ENCODE peak calls at places on chromosomes 11 and 22, in ten cellular contexts. O is sigmoid colon; M is AG04450; D is GM13977; C is GM06990; Q is stomach; U is heart right ventricle; P is kidney; H is upper lobe of right lung; X is activated CD8-positive, alpha-beta T cell treated with anti-CD3 and anti-CD28 coated beads for 36 hours. Y is an unnamed sample.

GRCh38 chr22:41874090-41874489 is 40.8 kb downstream of the SHISA8 start:
- DNase-seq in O (no peak), M (no peak), D (no peak), C (no peak), Q (no peak), U (no peak), P (no peak), H (no peak), X (no peak), Y (no peak)

GRCh38 chr22:25840883-25841282 is 98.9 kb downstream of the MYO18B start:
- DNase-seq in O (no peak), M (no peak), D (no peak), C (no peak), Q (no peak), U (no peak), P (no peak), H (no peak), X (no peak), Y (no peak)

GRCh38 chr22:46652081-46652929 is 32.1 kb downstream of the GRAMD4 start:
- DNase-seq in O (no peak), M (no peak), D (no peak), C (no peak), Q (no peak), U (peak), P (no peak), H (no peak), X (peak), Y (no peak)

GRCh38 chr11:10303558-10304363 is 1.1 kb upstream of the ADM start:
- DNase-seq in O (no peak), M (no peak), D (no peak), C (no peak), Q (peak), U (no peak), P (peak), H (no peak), X (peak), Y (no peak)

GRCh38 chr22:27531782-27532530 is 269.6 kb downstream of the MN1 start:
- DNase-seq in O (no peak), M (peak), D (no peak), C (no peak), Q (no peak), U (no peak), P (no peak), H (no peak), X (no peak), Y (no peak)

GRCh38 chr11:21646351-21646750 is 546.5 kb upstream of the ANO5 start:
- DNase-seq in O (no peak), M (no peak), D (no peak), C (no peak), Q (no peak), U (no peak), P (no peak), H (no peak), X (no peak), Y (no peak)

GRCh38 chr22:24553597-24554315 is 1.2 kb downstream of the GUCD1 start:
- DNase-seq in O (peak), M (no peak), D (no peak), C (no peak), Q (peak), U (peak), P (no peak), H (no peak), X (no peak), Y (no peak)

GRCh38 chr11:125423247-125423849 is 72.7 kb downstream of the FEZ1 start:
- DNase-seq in O (no peak), M (no peak), D (peak), C (no peak), Q (no peak), U (no peak), P (peak), H (no peak), X (peak), Y (no peak)

GRCh38 chr11:34357646-34358257 is at the start of gene ABTB2:
- DNase-seq in O (peak), M (peak), D (peak), C (peak), Q (peak), U (peak), P (peak), H (peak), X (peak), Y (peak)

GRCh38 chr11:19903620-19904069 is 191.0 kb downstream of the NAV2 start:
- DNase-seq in O (peak), M (peak), D (peak), C (no peak), Q (peak), U (peak), P (no peak), H (no peak), X (peak), Y (no peak)

GRCh38 chr11:98194611-98195010 is 826.1 kb upstream of the CNTN5 start:
- DNase-seq in O (no peak), M (no peak), D (no peak), C (no peak), Q (no peak), U (no peak), P (no peak), H (no peak), X (no peak), Y (no peak)

GRCh38 chr22:19666663-19667593 is 47.4 kb upstream of the SEPTIN5 start:
- DNase-seq in O (no peak), M (peak), D (no peak), C (no peak), Q (no peak), U (no peak), P (no peak), H (no peak), X (no peak), Y (no peak)

GRCh38 chr11:79094601-79095000 is 346.2 kb downstream of the TENM4 start:
- DNase-seq in O (no peak), M (no peak), D (no peak), C (no peak), Q (no peak), U (no peak), P (no peak), H (no peak), X (no peak), Y (no peak)

GRCh38 chr22:19178065-19178658 is 374 bp downstream of the SLC25A1 start:
- DNase-seq in O (peak), M (no peak), D (peak), C (peak), Q (peak), U (no peak), P (peak), H (peak), X (peak), Y (peak)

GRCh38 chr11:134583397-134583990 is 171.5 kb upstream of the B3GAT1 start:
- DNase-seq in O (no peak), M (no peak), D (no peak), C (no peak), Q (no peak), U (peak), P (no peak), H (no peak), X (no peak), Y (no peak)

GRCh38 chr22:46003271-46004091 is 26.5 kb upstream of the WNT7B start:
- DNase-seq in O (peak), M (no peak), D (no peak), C (no peak), Q (no peak), U (no peak), P (peak), H (peak), X (peak), Y (no peak)

GRCh38 chr11:3049430-3050243 is 7.6 kb downstream of the CARS1 start:
- DNase-seq in O (peak), M (peak), D (peak), C (peak), Q (peak), U (peak), P (peak), H (peak), X (peak), Y (no peak)

GRCh38 chr11:73055002-73055401 is 87.1 kb downstream of the FCHSD2 start:
- DNase-seq in O (no peak), M (no peak), D (no peak), C (no peak), Q (no peak), U (no peak), P (no peak), H (no peak), X (no peak), Y (no peak)

GRCh38 chr22:43531651-43532050 is 119.8 kb downstream of the MPPED1 start:
- DNase-seq in O (no peak), M (no peak), D (no peak), C (no peak), Q (no peak), U (no peak), P (peak), H (no peak), X (no peak), Y (no peak)

GRCh38 chr11:93498099-93499040 is 44.8 kb downstream of the SMCO4 start:
- DNase-seq in O (no peak), M (no peak), D (no peak), C (no peak), Q (no peak), U (no peak), P (no peak), H (no peak), X (no peak), Y (no peak)

GRCh38 chr11:44708063-44708462 is 18.7 kb upstream of the TSPAN18 start:
- DNase-seq in O (no peak), M (no peak), D (no peak), C (no peak), Q (no peak), U (peak), P (peak), H (no peak), X (no peak), Y (no peak)

GRCh38 chr11:100561325-100561724 is 125.8 kb upstream of the ARHGAP42 start:
- DNase-seq in O (no peak), M (no peak), D (no peak), C (no peak), Q (no peak), U (no peak), P (no peak), H (no peak), X (no peak), Y (no peak)

GRCh38 chr11:20038364-20038893 is 121.8 kb downstream of the DBX1 start:
- DNase-seq in O (no peak), M (no peak), D (no peak), C (no peak), Q (no peak), U (no peak), P (no peak), H (no peak), X (no peak), Y (no peak)

GRCh38 chr11:6629892-6630631 is 10.8 kb upstream of the TPP1 start:
- DNase-seq in O (no peak), M (no peak), D (no peak), C (no peak), Q (peak), U (no peak), P (peak), H (no peak), X (no peak), Y (no peak)

GRCh38 chr11:113695207-113695606 is 10.9 kb downstream of the TMPRSS5 start:
- DNase-seq in O (no peak), M (no peak), D (no peak), C (no peak), Q (no peak), U (no peak), P (no peak), H (no peak), X (no peak), Y (no peak)

GRCh38 chr22:47247609-47248240 is 485.3 kb downstream of the TBC1D22A start:
- DNase-seq in O (no peak), M (no peak), D (no peak), C (no peak), Q (no peak), U (no peak), P (no peak), H (no peak), X (no peak), Y (no peak)

GRCh38 chr11:28529046-28529445 is 420.9 kb downstream of the METTL15 start:
- DNase-seq in O (no peak), M (peak), D (no peak), C (no peak), Q (no peak), U (no peak), P (no peak), H (no peak), X (no peak), Y (no peak)

GRCh38 chr11:62545437-62546243 is 966 bp downstream of the AHNAK start:
- DNase-seq in O (peak), M (peak), D (no peak), C (no peak), Q (peak), U (peak), P (peak), H (peak), X (peak), Y (no peak)

GRCh38 chr11:115499891-115500290 is 4.3 kb downstream of the CADM1 start:
- DNase-seq in O (no peak), M (no peak), D (no peak), C (no peak), Q (no peak), U (no peak), P (no peak), H (no peak), X (no peak), Y (no peak)

GRCh38 chr11:86490582-86490981 is 115.9 kb downstream of the CCDC81 start:
- DNase-seq in O (no peak), M (no peak), D (no peak), C (no peak), Q (no peak), U (no peak), P (no peak), H (no peak), X (no peak), Y (no peak)

GRCh38 chr11:129259950-129260349 is 67.8 kb upstream of the ARHGAP32 start:
- DNase-seq in O (no peak), M (no peak), D (no peak), C (no peak), Q (no peak), U (no peak), P (no peak), H (no peak), X (no peak), Y (no peak)

GRCh38 chr11:91489989-91490388 is 734.6 kb upstream of the FAT3 start:
- DNase-seq in O (no peak), M (no peak), D (no peak), C (no peak), Q (no peak), U (no peak), P (no peak), H (no peak), X (no peak), Y (no peak)

GRCh38 chr22:30078320-30079311 is 1.6 kb upstream of the HORMAD2 start:
- DNase-seq in O (no peak), M (no peak), D (peak), C (peak), Q (no peak), U (no peak), P (no peak), H (peak), X (peak), Y (no peak)

GRCh38 chr11:76243157-76243556 is 36.9 kb upstream of the WNT11 start:
- DNase-seq in O (no peak), M (no peak), D (no peak), C (no peak), Q (no peak), U (no peak), P (peak), H (no peak), X (no peak), Y (no peak)
- TF ChIP-seq CTCF in O (no peak), M (no peak), D (no peak), C (no peak), Q (no peak), U (no peak), P (no peak), H (no peak), X (no peak), Y (no peak)

GRCh38 chr11:66359662-66360087 is 11.9 kb downstream of the SLC29A2 start:
- DNase-seq in O (no peak), M (no peak), D (no peak), C (no peak), Q (no peak), U (no peak), P (no peak), H (peak), X (no peak), Y (no peak)

GRCh38 chr11:66363187-66363601 is 8.4 kb downstream of the SLC29A2 start:
- DNase-seq in O (no peak), M (no peak), D (no peak), C (no peak), Q (peak), U (peak), P (no peak), H (peak), X (no peak), Y (no peak)

GRCh38 chr11:66360406-66361073 is 11.0 kb downstream of the SLC29A2 start:
- DNase-seq in O (peak), M (no peak), D (no peak), C (no peak), Q (no peak), U (no peak), P (no peak), H (peak), X (no peak), Y (no peak)

GRCh38 chr11:66362481-66363147 is 8.9 kb downstream of the SLC29A2 start:
- DNase-seq in O (no peak), M (no peak), D (no peak), C (no peak), Q (no peak), U (no peak), P (no peak), H (no peak), X (no peak), Y (no peak)

DNA sequence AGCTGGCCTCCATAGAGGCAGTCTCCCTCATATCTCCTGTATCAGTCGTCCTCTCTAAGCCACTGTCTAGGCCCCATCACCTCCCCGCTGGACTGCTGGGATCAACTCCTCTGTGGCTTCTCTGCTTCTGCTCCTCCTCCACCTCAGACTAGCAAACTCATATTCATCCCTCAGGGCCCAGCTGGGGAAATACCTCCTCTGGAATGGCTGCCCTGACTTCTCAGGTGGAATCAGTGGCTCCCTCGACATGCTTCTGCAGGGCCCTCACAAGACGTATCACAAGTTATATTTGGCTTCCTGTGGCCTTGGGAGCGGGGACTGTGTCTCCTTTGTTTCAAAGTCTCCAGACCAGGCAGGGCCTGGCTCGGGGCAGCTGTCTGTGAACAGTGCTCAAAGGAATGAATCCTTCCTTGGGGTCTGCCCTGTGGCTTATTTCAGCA is 10.0 kb downstream of the SLC29A2 start:
- DNase-seq in O (peak), M (no peak), D (no peak), C (no peak), Q (no peak), U (no peak), P (no peak), H (no peak), X (no peak), Y (no peak)
- TF ChIP-seq CTCF in O (no peak), M (no peak), D (no peak), C (no peak), Q (no peak), U (no peak), P (no peak), H (no peak), X (no peak), Y (no peak)

GRCh38 chr11:119144825-119145476 is 3.9 kb upstream of the ABCG4 start:
- DNase-seq in O (no peak), M (peak), D (peak), C (no peak), Q (peak), U (peak), P (peak), H (peak), X (peak), Y (no peak)
- TF ChIP-seq CTCF in O (peak), M (peak), D (peak), C (peak), Q (no peak), U (peak), P (peak), H (peak), X (peak), Y (no peak)

DNA sequence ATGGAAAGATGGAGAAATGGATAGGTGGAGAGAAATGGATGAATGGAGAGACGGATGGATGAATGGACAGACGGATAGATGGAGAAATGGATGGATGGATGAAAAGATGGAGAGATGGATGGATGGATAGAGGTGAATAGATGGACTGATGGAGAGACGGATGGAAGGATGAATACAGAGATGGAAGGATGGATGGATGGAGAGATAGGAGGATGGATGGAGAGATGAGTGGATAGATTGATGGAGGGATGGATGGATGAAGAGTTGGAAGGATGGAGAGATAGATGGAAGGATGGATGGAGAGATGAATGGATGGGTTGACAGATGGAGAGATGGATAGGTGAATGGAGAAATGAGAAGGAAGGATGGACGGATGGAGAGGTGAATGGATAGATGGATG is 63.7 kb downstream of the FLRT1 start:
- DNase-seq in O (no peak), M (no peak), D (no peak), C (no peak), Q (no peak), U (no peak), P (no peak), H (no peak), X (no peak), Y (no peak)
- TF ChIP-seq CTCF in O (no peak), M (no peak), D (no peak), C (no peak), Q (no peak), U (no peak), P (no peak), H (no peak), X (peak), Y (no peak)

GRCh38 chr11:123304828-123305530 is 109.9 kb upstream of the CLMP start:
- DNase-seq in O (no peak), M (no peak), D (no peak), C (no peak), Q (no peak), U (no peak), P (no peak), H (no peak), X (no peak), Y (no peak)

GRCh38 chr11:123303924-123304323 is 108.9 kb upstream of the CLMP start:
- DNase-seq in O (no peak), M (no peak), D (no peak), C (no peak), Q (no peak), U (no peak), P (no peak), H (no peak), X (no peak), Y (no peak)

GRCh38 chr11:123301696-123302400 is 106.8 kb upstream of the CLMP start:
- DNase-seq in O (peak), M (no peak), D (peak), C (peak), Q (peak), U (peak), P (peak), H (peak), X (peak), Y (peak)

GRCh38 chr11:123300874-123301695 is 106.0 kb upstream of the CLMP start:
- DNase-seq in O (no peak), M (peak), D (no peak), C (no peak), Q (no peak), U (no peak), P (no peak), H (no peak), X (no peak), Y (no peak)

GRCh38 chr11:123302751-123303195 is 107.7 kb upstream of the CLMP start:
- DNase-seq in O (no peak), M (no peak), D (peak), C (peak), Q (no peak), U (no peak), P (no peak), H (no peak), X (peak), Y (no peak)
- TF ChIP-seq CTCF in O (no peak), M (peak), D (no peak), C (peak), Q (no peak), U (no peak), P (no peak), H (no peak), X (no peak), Y (no peak)

GRCh38 chr11:47332791-47333525 is 19.5 kb downstream of the MYBPC3 start:
- DNase-seq in O (no peak), M (no peak), D (no peak), C (no peak), Q (no peak), U (no peak), P (peak), H (no peak), X (no peak), Y (no peak)
- TF ChIP-seq CTCF in O (no peak), M (no peak), D (no peak), C (no peak), Q (no peak), U (no peak), P (no peak), H (no peak), X (no peak), Y (no peak)

GRCh38 chr11:121033635-121034034 is 9.7 kb downstream of the TBCEL start:
- DNase-seq in O (no peak), M (no peak), D (no peak), C (no peak), Q (no peak), U (no peak), P (no peak), H (no peak), X (no peak), Y (no peak)

GRCh38 chr11:121031167-121031566 is 7.3 kb downstream of the TBCEL start:
- DNase-seq in O (no peak), M (no peak), D (no peak), C (no peak), Q (no peak), U (no peak), P (no peak), H (no peak), X (no peak), Y (no peak)

GRCh38 chr11:121029813-121030445 is 6.0 kb downstream of the TBCEL start:
- DNase-seq in O (no peak), M (no peak), D (no peak), C (no peak), Q (no peak), U (no peak), P (no peak), H (no peak), X (no peak), Y (no peak)

GRCh38 chr11:121035169-121035755 is 11.4 kb downstream of the TBCEL start:
- DNase-seq in O (no peak), M (no peak), D (no peak), C (no peak), Q (no peak), U (no peak), P (no peak), H (no peak), X (no peak), Y (no peak)

GRCh38 chr11:121032546-121032945 is 8.6 kb downstream of the TBCEL start:
- DNase-seq in O (no peak), M (no peak), D (no peak), C (no peak), Q (no peak), U (no peak), P (no peak), H (no peak), X (no peak), Y (no peak)
- TF ChIP-seq CTCF in O (no peak), M (no peak), D (peak), C (peak), Q (no peak), U (no peak), P (peak), H (peak), X (no peak), Y (no peak)